ENCODE peak calls at places on chromosomes 5 and 9, in seven cellular contexts. M, H, N, A, O, T and S are unnamed samples.

GRCh38 chr5:20678814-20679298 is 690.9 kb upstream of the CDH18 start:
- DNase-seq in A (no peak), O (no peak), N (no peak), H (no peak), M (no peak), T (no peak), S (peak)

GRCh38 chr9:88511906-88512305 is 23.1 kb upstream of the NXNL2 start:
- DNase-seq in M (no peak), N (no peak), H (no peak), T (no peak), O (no peak), A (no peak), S (no peak)

GRCh38 chr5:160133071-160133917 is 14.0 kb upstream of the PWWP2A start:
- DNase-seq in H (no peak), N (no peak), T (no peak), O (peak), A (no peak), M (peak), S (no peak)

GRCh38 chr9:69645488-69645887 is 26.7 kb downstream of the APBA1 start:
- DNase-seq in M (peak), T (no peak), N (no peak), A (no peak), H (peak), O (no peak), S (no peak)

GRCh38 chr9:35341585-35341984 is 148.3 kb upstream of the RUSC2 start:
- DNase-seq in A (no peak), M (peak), N (peak), O (peak), T (no peak), H (peak), S (peak)

GRCh38 chr5:10689391-10690081 is 71.5 kb downstream of the DAP start:
- DNase-seq in M (no peak), A (no peak), T (no peak), N (peak), O (peak), H (no peak), S (peak)

GRCh38 chr9:12847591-12847990 is 72.8 kb downstream of the LURAP1L start:
- DNase-seq in H (no peak), O (no peak), A (no peak), M (no peak), T (no peak), N (no peak), S (no peak)

GRCh38 chr9:115992834-115993233 is 160.8 kb upstream of the PAPPA start:
- DNase-seq in H (no peak), O (peak), A (no peak), M (no peak), T (no peak), N (no peak), S (peak)

GRCh38 chr5:73899055-73899454 is 273.1 kb downstream of the ARHGEF28 start:
- DNase-seq in T (no peak), A (no peak), M (no peak), O (no peak), H (no peak), N (no peak), S (no peak)

GRCh38 chr5:20537911-20538310 is 549.9 kb upstream of the CDH18 start:
- DNase-seq in H (no peak), N (no peak), T (no peak), O (no peak), M (no peak), A (no peak), S (no peak)

GRCh38 chr9:128001411-128002298 is 20.9 kb upstream of the EEIG1 start:
- DNase-seq in M (no peak), A (no peak), H (no peak), O (peak), T (no peak), N (peak), S (peak)

GRCh38 chr5:90548069-90548593 is 10.5 kb upstream of the ADGRV1 start:
- DNase-seq in H (peak), M (peak), T (no peak), A (no peak), N (peak), O (no peak), S (peak)

GRCh38 chr9:87137718-87138117 is 190.4 kb upstream of the GAS1 start:
- DNase-seq in T (no peak), O (no peak), M (no peak), N (no peak), H (no peak), A (no peak), S (no peak)

GRCh38 chr5:39506216-39506615 is 81.4 kb upstream of the DAB2 start:
- DNase-seq in T (no peak), H (no peak), O (no peak), N (no peak), A (no peak), M (no peak), S (no peak)

GRCh38 chr9:89605181-89606048 is 603 bp downstream of the GADD45G start:
- DNase-seq in A (peak), M (peak), O (no peak), T (peak), H (peak), N (peak), S (no peak)

GRCh38 chr5:79014631-79015030 is 29.5 kb upstream of the ARSB start:
- DNase-seq in A (no peak), H (no peak), M (no peak), T (no peak), O (no peak), N (no peak), S (no peak)

GRCh38 chr5:126982195-126982594 is 48.2 kb downstream of the MARCHF3 start:
- DNase-seq in T (no peak), N (no peak), O (no peak), M (no peak), H (no peak), A (no peak), S (no peak)

GRCh38 chr5:167413503-167413902 is 877.9 kb upstream of the WWC1 start:
- DNase-seq in A (no peak), M (no peak), O (no peak), H (no peak), N (no peak), T (no peak), S (no peak)

GRCh38 chr5:84290161-84290560 is 94.5 kb downstream of the EDIL3 start:
- DNase-seq in M (peak), T (no peak), H (no peak), A (no peak), O (no peak), N (no peak), S (no peak)

GRCh38 chr5:43017438-43017820 is 22.7 kb downstream of the ANXA2R start:
- DNase-seq in O (no peak), A (no peak), H (no peak), M (no peak), T (no peak), N (peak), S (no peak)

GRCh38 chr9:69951411-69951810 is 92.2 kb upstream of the MAMDC2 start:
- DNase-seq in T (no peak), A (no peak), O (no peak), H (no peak), M (no peak), N (no peak), S (peak)

GRCh38 chr5:116420540-116420939 is 154.1 kb downstream of the SEMA6A start:
- DNase-seq in H (no peak), T (no peak), M (no peak), O (no peak), A (no peak), N (peak), S (no peak)

GRCh38 chr5:156479864-156480263 is 152.9 kb downstream of the SGCD start:
- DNase-seq in T (no peak), H (no peak), A (no peak), N (no peak), M (no peak), O (peak), S (no peak)

GRCh38 chr5:128668921-128669320 is 130.9 kb upstream of the FBN2 start:
- DNase-seq in T (no peak), N (no peak), M (no peak), O (no peak), H (no peak), A (no peak), S (no peak)

GRCh38 chr9:78383130-78383529 is 86.2 kb downstream of the PSAT1 start:
- DNase-seq in A (no peak), T (no peak), H (no peak), N (no peak), O (no peak), M (no peak), S (peak)

GRCh38 chr9:77809552-77809951 is 161.4 kb upstream of the GNA14 start:
- DNase-seq in N (no peak), H (no peak), O (no peak), M (no peak), A (no peak), T (no peak), S (no peak)

GRCh38 chr5:175115831-175116230 is 328.2 kb downstream of the DRD1 start:
- DNase-seq in O (no peak), T (no peak), N (no peak), A (no peak), M (no peak), H (no peak), S (no peak)

GRCh38 chr5:24225051-24225450 is 419.7 kb downstream of the CDH10 start:
- DNase-seq in T (no peak), A (no peak), N (no peak), M (no peak), H (no peak), O (no peak), S (no peak)

GRCh38 chr9:111762546-111762945 is 32.2 kb downstream of the SHOC1 start:
- DNase-seq in M (no peak), T (no peak), H (no peak), A (no peak), N (no peak), O (no peak), S (no peak)

GRCh38 chr5:89037090-89037489 is 154.1 kb upstream of the MEF2C start:
- DNase-seq in T (no peak), H (no peak), M (no peak), O (peak), N (peak), A (no peak), S (peak)

GRCh38 chr9:37531699-37532098 is 44.5 kb downstream of the FBXO10 start:
- DNase-seq in H (no peak), A (peak), N (no peak), M (no peak), T (no peak), O (no peak), S (no peak)

GRCh38 chr9:125633116-125633743 is 73.8 kb downstream of the MAPKAP1 start:
- DNase-seq in T (no peak), M (no peak), N (no peak), A (no peak), H (no peak), O (no peak), S (peak)

GRCh38 chr9:107890921-107891465 is 401.4 kb upstream of the KLF4 start:
- DNase-seq in O (peak), H (no peak), M (no peak), T (no peak), A (no peak), N (no peak), S (no peak)

GRCh38 chr9:134957165-134957944 is 39.6 kb upstream of the FCN1 start:
- DNase-seq in O (no peak), N (no peak), H (no peak), A (no peak), M (peak), T (no peak), S (no peak)

GRCh38 chr5:132677191-132677590 is 3.4 kb downstream of the IL4 start:
- DNase-seq in T (no peak), A (no peak), O (peak), M (peak), N (no peak), H (no peak), S (peak)